ENCODE peak calls at places on chromosomes 13 and 19, in eight cellular contexts. One of them, this sample, is unnamed.

GRCh38 chr19:47633996-47634395 is 25.1 kb downstream of the BICRA start:
- DNase-seq in progenitor cell of endocrine pancreas: no peak
- DNase-seq in NCI-H460: no peak
- DNase-seq in posterior cingulate gyrus: peak
- DNase-seq in activated naive CD8-positive, alpha-beta T cell treated with anti-CD3 and anti-CD28 coated beads, Interleukin-2, amount 50 U/mL, for 24 hours: no peak
- DNase-seq in activated T-cell treated with anti-CD3 and anti-CD28 coated beads for 24 hours: no peak
- DNase-seq in HEK293T: no peak
- DNase-seq in nephron progenitor cell: no peak
- DNase-seq in this sample: no peak

GRCh38 chr19:31525610-31526147 is 176.4 kb upstream of the TSHZ3 start:
- DNase-seq in progenitor cell of endocrine pancreas: no peak
- DNase-seq in NCI-H460: no peak
- DNase-seq in posterior cingulate gyrus: no peak
- DNase-seq in activated naive CD8-positive, alpha-beta T cell treated with anti-CD3 and anti-CD28 coated beads, Interleukin-2, amount 50 U/mL, for 24 hours: no peak
- DNase-seq in activated T-cell treated with anti-CD3 and anti-CD28 coated beads for 24 hours: no peak
- DNase-seq in HEK293T: no peak
- DNase-seq in nephron progenitor cell: no peak
- DNase-seq in this sample: no peak

GRCh38 chr13:50993908-50994307 is 84.3 kb downstream of the RNASEH2B start:
- DNase-seq in progenitor cell of endocrine pancreas: no peak
- DNase-seq in NCI-H460: no peak
- DNase-seq in posterior cingulate gyrus: no peak
- DNase-seq in activated naive CD8-positive, alpha-beta T cell treated with anti-CD3 and anti-CD28 coated beads, Interleukin-2, amount 50 U/mL, for 24 hours: no peak
- DNase-seq in activated T-cell treated with anti-CD3 and anti-CD28 coated beads for 24 hours: no peak
- DNase-seq in HEK293T: no peak
- DNase-seq in nephron progenitor cell: peak
- DNase-seq in this sample: no peak

GRCh38 chr13:27375686-27376326 is 48.6 kb upstream of the GTF3A start:
- DNase-seq in progenitor cell of endocrine pancreas: peak
- DNase-seq in NCI-H460: peak
- DNase-seq in posterior cingulate gyrus: peak
- DNase-seq in activated naive CD8-positive, alpha-beta T cell treated with anti-CD3 and anti-CD28 coated beads, Interleukin-2, amount 50 U/mL, for 24 hours: peak
- DNase-seq in activated T-cell treated with anti-CD3 and anti-CD28 coated beads for 24 hours: peak
- DNase-seq in HEK293T: peak
- DNase-seq in nephron progenitor cell: peak
- DNase-seq in this sample: peak

GRCh38 chr13:105972811-105973590 is 562.5 kb downstream of the EFNB2 start:
- DNase-seq in progenitor cell of endocrine pancreas: no peak
- DNase-seq in NCI-H460: no peak
- DNase-seq in posterior cingulate gyrus: no peak
- DNase-seq in activated naive CD8-positive, alpha-beta T cell treated with anti-CD3 and anti-CD28 coated beads, Interleukin-2, amount 50 U/mL, for 24 hours: no peak
- DNase-seq in activated T-cell treated with anti-CD3 and anti-CD28 coated beads for 24 hours: no peak
- DNase-seq in HEK293T: no peak
- DNase-seq in nephron progenitor cell: no peak
- DNase-seq in this sample: no peak

GRCh38 chr19:7152568-7152967 is 83.1 kb downstream of the ZNF557 start:
- DNase-seq in progenitor cell of endocrine pancreas: no peak
- DNase-seq in NCI-H460: no peak
- DNase-seq in posterior cingulate gyrus: no peak
- DNase-seq in activated naive CD8-positive, alpha-beta T cell treated with anti-CD3 and anti-CD28 coated beads, Interleukin-2, amount 50 U/mL, for 24 hours: no peak
- DNase-seq in activated T-cell treated with anti-CD3 and anti-CD28 coated beads for 24 hours: no peak
- DNase-seq in HEK293T: no peak
- DNase-seq in nephron progenitor cell: peak
- DNase-seq in this sample: no peak

GRCh38 chr19:17555480-17555928 is at the start of gene COLGALT1:
- DNase-seq in progenitor cell of endocrine pancreas: peak
- DNase-seq in NCI-H460: peak
- DNase-seq in posterior cingulate gyrus: peak
- DNase-seq in activated naive CD8-positive, alpha-beta T cell treated with anti-CD3 and anti-CD28 coated beads, Interleukin-2, amount 50 U/mL, for 24 hours: peak
- DNase-seq in activated T-cell treated with anti-CD3 and anti-CD28 coated beads for 24 hours: peak
- DNase-seq in HEK293T: peak
- DNase-seq in nephron progenitor cell: peak
- DNase-seq in this sample: peak

GRCh38 chr19:57709616-57710015 is 612 bp upstream of the ZNF154 start:
- DNase-seq in progenitor cell of endocrine pancreas: no peak
- DNase-seq in NCI-H460: no peak
- DNase-seq in posterior cingulate gyrus: no peak
- DNase-seq in activated naive CD8-positive, alpha-beta T cell treated with anti-CD3 and anti-CD28 coated beads, Interleukin-2, amount 50 U/mL, for 24 hours: no peak
- DNase-seq in activated T-cell treated with anti-CD3 and anti-CD28 coated beads for 24 hours: no peak
- DNase-seq in HEK293T: no peak
- DNase-seq in nephron progenitor cell: no peak
- DNase-seq in this sample: peak

GRCh38 chr13:99206873-99207272 is 6.2 kb downstream of the UBAC2 start:
- DNase-seq in progenitor cell of endocrine pancreas: no peak
- DNase-seq in NCI-H460: no peak
- DNase-seq in posterior cingulate gyrus: no peak
- DNase-seq in activated naive CD8-positive, alpha-beta T cell treated with anti-CD3 and anti-CD28 coated beads, Interleukin-2, amount 50 U/mL, for 24 hours: no peak
- DNase-seq in activated T-cell treated with anti-CD3 and anti-CD28 coated beads for 24 hours: no peak
- DNase-seq in HEK293T: no peak
- DNase-seq in nephron progenitor cell: no peak
- DNase-seq in this sample: no peak

GRCh38 chr19:37933965-37934364 is 27.0 kb downstream of the SIPA1L3 start:
- DNase-seq in progenitor cell of endocrine pancreas: no peak
- DNase-seq in NCI-H460: no peak
- DNase-seq in posterior cingulate gyrus: no peak
- DNase-seq in activated naive CD8-positive, alpha-beta T cell treated with anti-CD3 and anti-CD28 coated beads, Interleukin-2, amount 50 U/mL, for 24 hours: no peak
- DNase-seq in activated T-cell treated with anti-CD3 and anti-CD28 coated beads for 24 hours: no peak
- DNase-seq in HEK293T: peak
- DNase-seq in nephron progenitor cell: peak
- DNase-seq in this sample: no peak

GRCh38 chr19:35451278-35452096 is 3.4 kb downstream of the FFAR2 start:
- DNase-seq in progenitor cell of endocrine pancreas: no peak
- DNase-seq in NCI-H460: no peak
- DNase-seq in posterior cingulate gyrus: no peak
- DNase-seq in activated naive CD8-positive, alpha-beta T cell treated with anti-CD3 and anti-CD28 coated beads, Interleukin-2, amount 50 U/mL, for 24 hours: no peak
- DNase-seq in activated T-cell treated with anti-CD3 and anti-CD28 coated beads for 24 hours: peak
- DNase-seq in HEK293T: no peak
- DNase-seq in nephron progenitor cell: no peak
- DNase-seq in this sample: no peak

GRCh38 chr13:35979378-35979911 is 151.7 kb downstream of the DCLK1 start:
- DNase-seq in progenitor cell of endocrine pancreas: no peak
- DNase-seq in NCI-H460: no peak
- DNase-seq in posterior cingulate gyrus: peak
- DNase-seq in activated naive CD8-positive, alpha-beta T cell treated with anti-CD3 and anti-CD28 coated beads, Interleukin-2, amount 50 U/mL, for 24 hours: no peak
- DNase-seq in activated T-cell treated with anti-CD3 and anti-CD28 coated beads for 24 hours: no peak
- DNase-seq in HEK293T: no peak
- DNase-seq in nephron progenitor cell: no peak
- DNase-seq in this sample: peak

GRCh38 chr13:113304121-113304520 is 7.1 kb downstream of the LAMP1 start:
- DNase-seq in progenitor cell of endocrine pancreas: no peak
- DNase-seq in NCI-H460: no peak
- DNase-seq in posterior cingulate gyrus: no peak
- DNase-seq in activated naive CD8-positive, alpha-beta T cell treated with anti-CD3 and anti-CD28 coated beads, Interleukin-2, amount 50 U/mL, for 24 hours: no peak
- DNase-seq in activated T-cell treated with anti-CD3 and anti-CD28 coated beads for 24 hours: no peak
- DNase-seq in HEK293T: no peak
- DNase-seq in nephron progenitor cell: no peak
- DNase-seq in this sample: no peak

GRCh38 chr19:6260912-6261636 is 18.7 kb downstream of the MLLT1 start:
- DNase-seq in progenitor cell of endocrine pancreas: no peak
- DNase-seq in NCI-H460: peak
- DNase-seq in posterior cingulate gyrus: peak
- DNase-seq in activated naive CD8-positive, alpha-beta T cell treated with anti-CD3 and anti-CD28 coated beads, Interleukin-2, amount 50 U/mL, for 24 hours: peak
- DNase-seq in activated T-cell treated with anti-CD3 and anti-CD28 coated beads for 24 hours: no peak
- DNase-seq in HEK293T: peak
- DNase-seq in nephron progenitor cell: peak
- DNase-seq in this sample: no peak

GRCh38 chr19:19461671-19462622 is 53.4 kb downstream of the TSSK6 start:
- DNase-seq in progenitor cell of endocrine pancreas: peak
- DNase-seq in NCI-H460: no peak
- DNase-seq in posterior cingulate gyrus: peak
- DNase-seq in activated naive CD8-positive, alpha-beta T cell treated with anti-CD3 and anti-CD28 coated beads, Interleukin-2, amount 50 U/mL, for 24 hours: peak
- DNase-seq in activated T-cell treated with anti-CD3 and anti-CD28 coated beads for 24 hours: no peak
- DNase-seq in HEK293T: no peak
- DNase-seq in nephron progenitor cell: peak
- DNase-seq in this sample: peak

GRCh38 chr19:35935911-35936737 is at the start of gene LRFN3:
- DNase-seq in progenitor cell of endocrine pancreas: peak
- DNase-seq in NCI-H460: peak
- DNase-seq in posterior cingulate gyrus: peak
- DNase-seq in activated naive CD8-positive, alpha-beta T cell treated with anti-CD3 and anti-CD28 coated beads, Interleukin-2, amount 50 U/mL, for 24 hours: peak
- DNase-seq in activated T-cell treated with anti-CD3 and anti-CD28 coated beads for 24 hours: peak
- DNase-seq in HEK293T: peak
- DNase-seq in nephron progenitor cell: peak
- DNase-seq in this sample: peak

GRCh38 chr13:108834193-108834592 is 204.8 kb downstream of the MYO16 start:
- DNase-seq in progenitor cell of endocrine pancreas: no peak
- DNase-seq in NCI-H460: no peak
- DNase-seq in posterior cingulate gyrus: no peak
- DNase-seq in activated naive CD8-positive, alpha-beta T cell treated with anti-CD3 and anti-CD28 coated beads, Interleukin-2, amount 50 U/mL, for 24 hours: no peak
- DNase-seq in activated T-cell treated with anti-CD3 and anti-CD28 coated beads for 24 hours: no peak
- DNase-seq in HEK293T: no peak
- DNase-seq in nephron progenitor cell: no peak
- DNase-seq in this sample: no peak

GRCh38 chr19:58304255-58304654 is 922 bp upstream of the ERVK3-1 start:
- DNase-seq in progenitor cell of endocrine pancreas: no peak
- DNase-seq in NCI-H460: no peak
- DNase-seq in posterior cingulate gyrus: no peak
- DNase-seq in activated naive CD8-positive, alpha-beta T cell treated with anti-CD3 and anti-CD28 coated beads, Interleukin-2, amount 50 U/mL, for 24 hours: no peak
- DNase-seq in activated T-cell treated with anti-CD3 and anti-CD28 coated beads for 24 hours: no peak
- DNase-seq in HEK293T: no peak
- DNase-seq in nephron progenitor cell: no peak
- DNase-seq in this sample: no peak

GRCh38 chr19:46648961-46649960 is 11.7 kb downstream of the DACT3 start:
- DNase-seq in progenitor cell of endocrine pancreas: no peak
- DNase-seq in NCI-H460: no peak
- DNase-seq in posterior cingulate gyrus: no peak
- DNase-seq in activated naive CD8-positive, alpha-beta T cell treated with anti-CD3 and anti-CD28 coated beads, Interleukin-2, amount 50 U/mL, for 24 hours: no peak
- DNase-seq in activated T-cell treated with anti-CD3 and anti-CD28 coated beads for 24 hours: no peak
- DNase-seq in HEK293T: no peak
- DNase-seq in nephron progenitor cell: peak
- DNase-seq in this sample: no peak

GRCh38 chr19:44890366-44891015 is 563 bp upstream of the TOMM40 start:
- DNase-seq in progenitor cell of endocrine pancreas: peak
- DNase-seq in NCI-H460: peak
- DNase-seq in posterior cingulate gyrus: peak
- DNase-seq in activated naive CD8-positive, alpha-beta T cell treated with anti-CD3 and anti-CD28 coated beads, Interleukin-2, amount 50 U/mL, for 24 hours: peak
- DNase-seq in activated T-cell treated with anti-CD3 and anti-CD28 coated beads for 24 hours: no peak
- DNase-seq in HEK293T: peak
- DNase-seq in nephron progenitor cell: no peak
- DNase-seq in this sample: peak

GRCh38 chr13:33328691-33329090 is 43.1 kb upstream of the STARD13 start:
- DNase-seq in progenitor cell of endocrine pancreas: no peak
- DNase-seq in NCI-H460: no peak
- DNase-seq in posterior cingulate gyrus: no peak
- DNase-seq in activated naive CD8-positive, alpha-beta T cell treated with anti-CD3 and anti-CD28 coated beads, Interleukin-2, amount 50 U/mL, for 24 hours: no peak
- DNase-seq in activated T-cell treated with anti-CD3 and anti-CD28 coated beads for 24 hours: no peak
- DNase-seq in HEK293T: no peak
- DNase-seq in nephron progenitor cell: no peak
- DNase-seq in this sample: no peak

GRCh38 chr13:30173301-30173605 is 134.1 kb downstream of the KATNAL1 start:
- DNase-seq in progenitor cell of endocrine pancreas: no peak
- DNase-seq in NCI-H460: no peak
- DNase-seq in posterior cingulate gyrus: no peak
- DNase-seq in activated naive CD8-positive, alpha-beta T cell treated with anti-CD3 and anti-CD28 coated beads, Interleukin-2, amount 50 U/mL, for 24 hours: no peak
- DNase-seq in activated T-cell treated with anti-CD3 and anti-CD28 coated beads for 24 hours: no peak
- DNase-seq in HEK293T: no peak
- DNase-seq in nephron progenitor cell: no peak
- DNase-seq in this sample: no peak

GRCh38 chr19:15294591-15294990 is 37.7 kb downstream of the BRD4 start:
- DNase-seq in progenitor cell of endocrine pancreas: no peak
- DNase-seq in NCI-H460: no peak
- DNase-seq in posterior cingulate gyrus: no peak
- DNase-seq in activated naive CD8-positive, alpha-beta T cell treated with anti-CD3 and anti-CD28 coated beads, Interleukin-2, amount 50 U/mL, for 24 hours: no peak
- DNase-seq in activated T-cell treated with anti-CD3 and anti-CD28 coated beads for 24 hours: no peak
- DNase-seq in HEK293T: no peak
- DNase-seq in nephron progenitor cell: no peak
- DNase-seq in this sample: no peak

GRCh38 chr13:98468929-98469328 is 108.0 kb downstream of the STK24 start:
- DNase-seq in progenitor cell of endocrine pancreas: no peak
- DNase-seq in NCI-H460: no peak
- DNase-seq in posterior cingulate gyrus: peak
- DNase-seq in activated naive CD8-positive, alpha-beta T cell treated with anti-CD3 and anti-CD28 coated beads, Interleukin-2, amount 50 U/mL, for 24 hours: no peak
- DNase-seq in activated T-cell treated with anti-CD3 and anti-CD28 coated beads for 24 hours: no peak
- DNase-seq in HEK293T: no peak
- DNase-seq in nephron progenitor cell: no peak
- DNase-seq in this sample: no peak

GRCh38 chr19:35337081-35337983 is 8.3 kb downstream of the CD22 start:
- DNase-seq in progenitor cell of endocrine pancreas: no peak
- DNase-seq in NCI-H460: no peak
- DNase-seq in posterior cingulate gyrus: peak
- DNase-seq in activated naive CD8-positive, alpha-beta T cell treated with anti-CD3 and anti-CD28 coated beads, Interleukin-2, amount 50 U/mL, for 24 hours: no peak
- DNase-seq in activated T-cell treated with anti-CD3 and anti-CD28 coated beads for 24 hours: no peak
- DNase-seq in HEK293T: no peak
- DNase-seq in nephron progenitor cell: no peak
- DNase-seq in this sample: no peak

GRCh38 chr13:113141591-113141950 is 16.9 kb upstream of the PROZ start:
- DNase-seq in progenitor cell of endocrine pancreas: no peak
- DNase-seq in NCI-H460: no peak
- DNase-seq in posterior cingulate gyrus: no peak
- DNase-seq in activated naive CD8-positive, alpha-beta T cell treated with anti-CD3 and anti-CD28 coated beads, Interleukin-2, amount 50 U/mL, for 24 hours: no peak
- DNase-seq in activated T-cell treated with anti-CD3 and anti-CD28 coated beads for 24 hours: no peak
- DNase-seq in HEK293T: no peak
- DNase-seq in nephron progenitor cell: no peak
- DNase-seq in this sample: no peak

GRCh38 chr19:1760020-1760419 is 6.7 kb downstream of the ONECUT3 start:
- DNase-seq in progenitor cell of endocrine pancreas: no peak
- DNase-seq in NCI-H460: no peak
- DNase-seq in posterior cingulate gyrus: no peak
- DNase-seq in activated naive CD8-positive, alpha-beta T cell treated with anti-CD3 and anti-CD28 coated beads, Interleukin-2, amount 50 U/mL, for 24 hours: no peak
- DNase-seq in activated T-cell treated with anti-CD3 and anti-CD28 coated beads for 24 hours: no peak
- DNase-seq in HEK293T: no peak
- DNase-seq in nephron progenitor cell: no peak
- DNase-seq in this sample: no peak

GRCh38 chr13:78413887-78414553 is 189.3 kb downstream of the POU4F1 start:
- DNase-seq in progenitor cell of endocrine pancreas: no peak
- DNase-seq in NCI-H460: no peak
- DNase-seq in posterior cingulate gyrus: no peak
- DNase-seq in activated naive CD8-positive, alpha-beta T cell treated with anti-CD3 and anti-CD28 coated beads, Interleukin-2, amount 50 U/mL, for 24 hours: no peak
- DNase-seq in activated T-cell treated with anti-CD3 and anti-CD28 coated beads for 24 hours: no peak
- DNase-seq in HEK293T: no peak
- DNase-seq in nephron progenitor cell: no peak
- DNase-seq in this sample: no peak

GRCh38 chr19:5827891-5828660 is 11.4 kb downstream of the FUT6 start:
- DNase-seq in progenitor cell of endocrine pancreas: peak
- DNase-seq in NCI-H460: peak
- DNase-seq in posterior cingulate gyrus: peak
- DNase-seq in activated naive CD8-positive, alpha-beta T cell treated with anti-CD3 and anti-CD28 coated beads, Interleukin-2, amount 50 U/mL, for 24 hours: peak
- DNase-seq in activated T-cell treated with anti-CD3 and anti-CD28 coated beads for 24 hours: peak
- DNase-seq in HEK293T: peak
- DNase-seq in nephron progenitor cell: peak
- DNase-seq in this sample: peak

GRCh38 chr13:37453246-37453645 is 145.3 kb downstream of the POSTN start:
- DNase-seq in progenitor cell of endocrine pancreas: no peak
- DNase-seq in NCI-H460: no peak
- DNase-seq in posterior cingulate gyrus: no peak
- DNase-seq in activated naive CD8-positive, alpha-beta T cell treated with anti-CD3 and anti-CD28 coated beads, Interleukin-2, amount 50 U/mL, for 24 hours: no peak
- DNase-seq in activated T-cell treated with anti-CD3 and anti-CD28 coated beads for 24 hours: no peak
- DNase-seq in HEK293T: no peak
- DNase-seq in nephron progenitor cell: no peak
- DNase-seq in this sample: no peak

GRCh38 chr19:30871979-30872378 is 477.3 kb downstream of the TSHZ3 start:
- DNase-seq in progenitor cell of endocrine pancreas: no peak
- DNase-seq in NCI-H460: no peak
- DNase-seq in posterior cingulate gyrus: no peak
- DNase-seq in activated naive CD8-positive, alpha-beta T cell treated with anti-CD3 and anti-CD28 coated beads, Interleukin-2, amount 50 U/mL, for 24 hours: no peak
- DNase-seq in activated T-cell treated with anti-CD3 and anti-CD28 coated beads for 24 hours: no peak
- DNase-seq in HEK293T: no peak
- DNase-seq in nephron progenitor cell: no peak
- DNase-seq in this sample: no peak

GRCh38 chr13:58882556-58882955 is 1251.0 kb downstream of the PCDH17 start:
- DNase-seq in progenitor cell of endocrine pancreas: no peak
- DNase-seq in NCI-H460: no peak
- DNase-seq in posterior cingulate gyrus: no peak
- DNase-seq in activated naive CD8-positive, alpha-beta T cell treated with anti-CD3 and anti-CD28 coated beads, Interleukin-2, amount 50 U/mL, for 24 hours: no peak
- DNase-seq in activated T-cell treated with anti-CD3 and anti-CD28 coated beads for 24 hours: no peak
- DNase-seq in HEK293T: no peak
- DNase-seq in nephron progenitor cell: no peak
- DNase-seq in this sample: no peak

GRCh38 chr19:33280351-33280921 is 21.9 kb downstream of the CEBPA start:
- DNase-seq in progenitor cell of endocrine pancreas: no peak
- DNase-seq in NCI-H460: no peak
- DNase-seq in posterior cingulate gyrus: no peak
- DNase-seq in activated naive CD8-positive, alpha-beta T cell treated with anti-CD3 and anti-CD28 coated beads, Interleukin-2, amount 50 U/mL, for 24 hours: peak
- DNase-seq in activated T-cell treated with anti-CD3 and anti-CD28 coated beads for 24 hours: peak
- DNase-seq in HEK293T: no peak
- DNase-seq in nephron progenitor cell: no peak
- DNase-seq in this sample: no peak

GRCh38 chr19:39247701-39248664 is 673 bp downstream of the IFNL4 start:
- DNase-seq in progenitor cell of endocrine pancreas: no peak
- DNase-seq in NCI-H460: no peak
- DNase-seq in posterior cingulate gyrus: peak
- DNase-seq in activated naive CD8-positive, alpha-beta T cell treated with anti-CD3 and anti-CD28 coated beads, Interleukin-2, amount 50 U/mL, for 24 hours: no peak
- DNase-seq in activated T-cell treated with anti-CD3 and anti-CD28 coated beads for 24 hours: no peak
- DNase-seq in HEK293T: no peak
- DNase-seq in nephron progenitor cell: peak
- DNase-seq in this sample: no peak